ENCODE peak calls at places on chromosome 14, in nine cellular contexts. O, S, U, R, V, Q, N, Z and H are unnamed samples.

GRCh38 chr14:67485501-67486095 is 2.9 kb downstream of the TMEM229B start:
- DNase-seq in O (no peak), S (no peak), U (peak; percentile 46), R (no peak), V (no peak), Q (no peak), N (no peak), Z (peak; percentile 51), H (no peak)

GRCh38 chr14:94174622-94175402 is 690 bp downstream of the PPP4R4 start:
- DNase-seq in O (no peak), S (no peak), U (no peak), R (peak; percentile 26), V (peak; percentile 7), Q (no peak), N (no peak), Z (no peak), H (no peak)

GRCh38 chr14:74035556-74035955 is 16.4 kb downstream of the BBOF1 start:
- DNase-seq in O (peak; percentile 1), S (no peak), U (peak; percentile 30), R (no peak), V (no peak), Q (no peak), N (no peak), Z (peak; percentile 22), H (no peak)

GRCh38 chr14:23321572-23322547 is 603 bp downstream of the PABPN1 start:
- DNase-seq in O (peak; percentile 6), S (peak; percentile 36), U (peak; percentile 46), R (peak; percentile 63), V (peak; percentile 48), Q (peak; percentile 19), N (peak; percentile 29), Z (peak; percentile 42), H (peak; percentile 57)

GRCh38 chr14:104431351-104431928 is 148.1 kb upstream of the C14orf180 start:
- DNase-seq in O (no peak), S (no peak), U (no peak), R (no peak), V (no peak), Q (no peak), N (no peak), Z (no peak), H (no peak)

GRCh38 chr14:68774771-68775613 is 17.9 kb downstream of the ZFP36L1 start:
- DNase-seq in O (peak; percentile 83), S (no peak), U (no peak), R (no peak), V (no peak), Q (peak; percentile 26), N (no peak), Z (peak; percentile 57), H (peak; percentile 37)

GRCh38 chr14:59360923-59361794 is 104.0 kb downstream of the GPR135 start:
- DNase-seq in O (peak; percentile 83), S (peak; percentile 39), U (peak; percentile 92), R (peak; percentile 76), V (no peak), Q (peak; percentile 37), N (peak; percentile 57), Z (peak; percentile 97), H (no peak)

GRCh38 chr14:23942587-23942986 is 11.0 kb upstream of the DHRS4 start:
- DNase-seq in O (no peak), S (no peak), U (no peak), R (no peak), V (no peak), Q (no peak), N (no peak), Z (no peak), H (no peak)

GRCh38 chr14:54676822-54677708 is 110.1 kb downstream of the SAMD4A start:
- DNase-seq in O (peak; percentile 82), S (peak; percentile 31), U (peak; percentile 97), R (no peak), V (no peak), Q (peak; percentile 41), N (no peak), Z (peak; percentile 92), H (no peak)

GRCh38 chr14:51006781-51007211 is 62.5 kb upstream of the PYGL start:
- DNase-seq in O (peak; percentile 74), S (no peak), U (peak; percentile 60), R (peak; percentile 41), V (no peak), Q (peak; percentile 62), N (no peak), Z (peak; percentile 13), H (no peak)

GRCh38 chr14:57209561-57209960 is 59.1 kb downstream of the EXOC5 start:
- DNase-seq in O (peak; percentile 13), S (no peak), U (peak; percentile 47), R (no peak), V (no peak), Q (no peak), N (no peak), Z (peak; percentile 83), H (no peak)

GRCh38 chr14:61609143-61609851 is 86.0 kb upstream of the HIF1A start:
- DNase-seq in O (no peak), S (no peak), U (peak; percentile 58), R (no peak), V (no peak), Q (no peak), N (peak; percentile 20), Z (no peak), H (peak; percentile 72)

GRCh38 chr14:70677324-70677723 is 35.6 kb downstream of the TTC9 start:
- DNase-seq in O (no peak), S (no peak), U (no peak), R (no peak), V (no peak), Q (no peak), N (no peak), Z (no peak), H (no peak)

GRCh38 chr14:104221636-104222375 is 83.4 kb downstream of the KIF26A start:
- DNase-seq in O (no peak), S (no peak), U (no peak), R (no peak), V (no peak), Q (no peak), N (no peak), Z (no peak), H (no peak)

GRCh38 chr14:58465425-58465824 is 37.9 kb downstream of the KIAA0586 start:
- DNase-seq in O (no peak), S (no peak), U (peak; percentile 35), R (no peak), V (no peak), Q (no peak), N (peak; percentile 1), Z (peak; percentile 14), H (no peak)

GRCh38 chr14:99529899-99530298 is 48.7 kb downstream of the CCNK start:
- DNase-seq in O (peak; percentile 33), S (no peak), U (peak; percentile 24), R (no peak), V (no peak), Q (no peak), N (no peak), Z (no peak), H (no peak)

GRCh38 chr14:99908653-99909250 is 115.5 kb downstream of the EML1 start:
- DNase-seq in O (no peak), S (no peak), U (no peak), R (no peak), V (no peak), Q (no peak), N (no peak), Z (no peak), H (no peak)

GRCh38 chr14:92473947-92474535 is 39.5 kb upstream of the RIN3 start:
- DNase-seq in O (no peak), S (no peak), U (no peak), R (no peak), V (no peak), Q (no peak), N (no peak), Z (no peak), H (no peak)

GRCh38 chr14:22598099-22598895 is at the start of gene ABHD4:
- DNase-seq in O (peak; percentile 16), S (peak; percentile 69), U (peak; percentile 64), R (peak; percentile 87), V (peak; percentile 43), Q (peak; percentile 14), N (peak; percentile 57), Z (peak; percentile 72), H (peak; percentile 44)

GRCh38 chr14:79056879-79057278 is 886.7 kb downstream of the NRXN3 start:
- DNase-seq in O (peak; percentile 35), S (no peak), U (peak; percentile 27), R (no peak), V (no peak), Q (no peak), N (no peak), Z (peak; percentile 85), H (no peak)

GRCh38 chr14:95547626-95548327 is 12.9 kb downstream of the GLRX5 start:
- DNase-seq in O (peak; percentile 78), S (peak; percentile 27), U (peak; percentile 68), R (no peak), V (no peak), Q (peak; percentile 22), N (no peak), Z (peak; percentile 36), H (no peak)

GRCh38 chr14:72600551-72601330 is 293.2 kb downstream of the DPF3 start:
- DNase-seq in O (no peak), S (no peak), U (no peak), R (no peak), V (no peak), Q (no peak), N (no peak), Z (no peak), H (no peak)

GRCh38 chr14:53047302-53047701 is 96.5 kb upstream of the FERMT2 start:
- DNase-seq in O (no peak), S (no peak), U (no peak), R (no peak), V (no peak), Q (no peak), N (no peak), Z (peak; percentile 92), H (no peak)

GRCh38 chr14:54189358-54190354 is 207.2 kb upstream of the CDKN3 start:
- DNase-seq in O (peak; percentile 81), S (peak; percentile 82), U (peak; percentile 67), R (no peak), V (no peak), Q (no peak), N (no peak), Z (no peak), H (no peak)

GRCh38 chr14:32217301-32217700 is 14.2 kb upstream of the RNU6-8 start:
- DNase-seq in O (no peak), S (no peak), U (no peak), R (no peak), V (no peak), Q (no peak), N (peak; percentile 59), Z (no peak), H (peak; percentile 35)

GRCh38 chr14:24904533-24904932 is 145.4 kb downstream of the STXBP6 start:
- DNase-seq in O (no peak), S (no peak), U (no peak), R (no peak), V (no peak), Q (no peak), N (no peak), Z (no peak), H (no peak)